ENCODE peak calls at places on chromosomes 4 and X, in nine cellular contexts. I is adrenal gland, Z is GM06990, F is HCT116, A is brain microvascular endothelial cell, B is body of pancreas, O is ovary, H is Peyer's patch, T is prostate gland. C is an unnamed sample. For H3K27me3, the result is how much of the 10 kb centered on the place peaks cover.

GRCh38 chrX:19889582-19890342 is 2.4 kb upstream of the SH3KBP1 start:
- DNase-seq in I (peak), Z (no peak), F (peak), A (peak), B (no peak), O (no peak), H (no peak), T (no peak), C (no peak)

GRCh38 chr4:190014771-190015537 is 12.1 kb downstream of the FRG2 start:
- DNase-seq in I (no peak), Z (no peak), F (no peak), A (no peak), B (no peak), O (no peak), H (no peak), T (no peak), C (no peak)

GRCh38 chrX:821311-822178 is 191.0 kb downstream of the SHOX start:
- DNase-seq in I (no peak), Z (no peak), F (no peak), A (no peak), B (no peak), O (no peak), H (no peak), T (no peak), C (no peak)

GRCh38 chr4:54077812-54078211 is 13.4 kb upstream of the CHIC2 start:
- DNase-seq in I (no peak), Z (no peak), F (no peak), A (peak), B (no peak), O (no peak), H (no peak), T (no peak), C (no peak)

GRCh38 chr4:3611778-3612177 is 79.6 kb upstream of the LRPAP1 start:
- DNase-seq in I (no peak), Z (no peak), F (no peak), A (no peak), B (no peak), O (no peak), H (peak), T (no peak), C (no peak)

GRCh38 chr4:89245459-89245858 is 62.1 kb downstream of the GPRIN3 start:
- DNase-seq in I (no peak), Z (no peak), F (no peak), A (no peak), B (peak), O (no peak), H (no peak), T (no peak), C (no peak)

GRCh38 chr4:82833696-82834313 is 35.2 kb upstream of the SCD5 start:
- DNase-seq in I (no peak), Z (no peak), F (no peak), A (peak), B (no peak), O (no peak), H (no peak), T (no peak), C (peak)

GRCh38 chr4:150130953-150131352 is 52.7 kb downstream of the DCLK2 start:
- DNase-seq in I (no peak), Z (no peak), F (no peak), A (peak), B (no peak), O (no peak), H (no peak), T (no peak), C (no peak)

GRCh38 chrX:110588853-110589252 is 206.8 kb downstream of the CHRDL1 start:
- DNase-seq in I (no peak), Z (no peak), F (no peak), A (no peak), B (no peak), O (no peak), H (no peak), T (no peak), C (no peak)

GRCh38 chrX:132491191-132491590 is 2.4 kb upstream of the MBNL3 start:
- DNase-seq in I (peak), Z (no peak), F (no peak), A (no peak), B (peak), O (no peak), H (no peak), T (no peak), C (no peak)

GRCh38 chrX:49089553-49089952 is 9.9 kb upstream of the WDR45 start:
- DNase-seq in I (no peak), Z (no peak), F (no peak), A (no peak), B (no peak), O (no peak), H (no peak), T (no peak), C (no peak)

GRCh38 chr4:72418458-72418857 is 150.6 kb downstream of the ADAMTS3 start:
- DNase-seq in I (peak), Z (no peak), F (no peak), A (peak), B (no peak), O (peak), H (no peak), T (no peak), C (no peak)

GRCh38 chr4:6270691-6271121 is 1.1 kb downstream of the WFS1 start:
- DNase-seq in I (no peak), Z (no peak), F (no peak), A (no peak), B (peak), O (peak), H (no peak), T (no peak), C (no peak)

GRCh38 chrX:17022205-17022604 is 75.7 kb downstream of the REPS2 start:
- DNase-seq in I (no peak), Z (no peak), F (no peak), A (peak), B (no peak), O (no peak), H (no peak), T (no peak), C (peak)

GRCh38 chr4:141056473-141056872 is 76.8 kb downstream of the RNF150 start:
- DNase-seq in I (no peak), Z (no peak), F (no peak), A (no peak), B (no peak), O (no peak), H (no peak), T (no peak), C (no peak)

DNA sequence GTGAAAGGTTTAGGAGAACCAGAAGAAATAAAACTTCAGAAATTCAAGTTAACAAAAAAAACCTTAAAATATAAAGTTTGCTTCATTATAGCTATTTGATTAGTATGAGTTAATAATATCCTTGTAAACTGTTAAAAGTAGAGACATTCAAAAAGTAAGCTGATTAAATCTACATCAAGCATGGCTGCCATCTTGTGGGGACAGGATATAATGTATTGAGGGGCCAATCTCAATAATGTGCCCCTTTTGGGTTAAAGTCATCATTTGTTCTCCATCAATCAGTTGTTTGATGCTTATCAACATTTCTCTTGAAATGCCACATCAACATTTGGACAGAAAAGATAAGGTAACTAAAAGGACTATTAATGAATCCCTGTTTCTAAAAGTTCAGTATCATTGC is 4.6 kb upstream of the GRID2 start:
- DNase-seq in I (no peak), Z (no peak), F (no peak), A (no peak), B (no peak), O (no peak), H (no peak), T (no peak), C (no peak)
- H3K27me3 ChIP-seq in I (under half), Z (under half), F (under half), A (under half), B (under half), O (under half), H (under half), T (under half), C (under half)

GRCh38 chrX:119605398-119605738 is 856 bp downstream of the NKRF start:
- DNase-seq in I (no peak), Z (no peak), F (no peak), A (no peak), B (no peak), O (peak), H (no peak), T (no peak), C (no peak)

GRCh38 chrX:119602701-119603255 is 3.4 kb downstream of the NKRF start:
- DNase-seq in I (no peak), Z (no peak), F (no peak), A (no peak), B (no peak), O (no peak), H (no peak), T (no peak), C (no peak)

GRCh38 chrX:119606508-119607389 is 525 bp upstream of the NKRF start:
- DNase-seq in I (peak), Z (no peak), F (peak), A (no peak), B (no peak), O (no peak), H (no peak), T (no peak), C (peak)

GRCh38 chrX:119605739-119606507 is at the start of gene NKRF:
- DNase-seq in I (peak), Z (peak), F (no peak), A (peak), B (peak), O (peak), H (peak), T (peak), C (no peak)

DNA sequence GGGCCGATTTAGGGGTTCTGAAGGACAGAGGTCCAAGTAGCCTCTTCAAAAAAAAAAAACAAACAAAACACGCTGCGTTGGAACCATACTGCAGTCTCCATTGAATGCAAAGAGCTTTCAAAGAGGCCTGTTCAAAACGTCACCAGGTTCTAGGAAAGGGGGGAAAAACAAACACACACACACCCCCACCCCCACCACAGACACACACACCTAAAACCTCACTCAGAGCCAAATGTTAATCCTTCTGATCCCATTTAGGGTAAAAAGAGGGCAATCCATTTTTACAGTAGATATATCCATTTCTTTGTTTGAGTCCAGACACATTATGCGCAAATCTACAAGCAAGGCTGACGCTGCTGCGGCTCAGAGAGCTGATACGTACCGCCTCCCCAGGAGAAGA is 1.4 kb downstream of the NKRF start:
- DNase-seq in I (no peak), Z (no peak), F (no peak), A (no peak), B (no peak), O (no peak), H (no peak), T (no peak), C (no peak)
- H3K4me3 ChIP-seq in I (no peak), Z (peak), F (peak), A (peak), B (no peak), O (peak), H (peak), T (no peak), C (peak)

GRCh38 chr4:17514865-17515264 is at the start of gene CLRN2:
- DNase-seq in I (no peak), Z (no peak), F (no peak), A (no peak), B (no peak), O (no peak), H (no peak), T (no peak), C (no peak)

GRCh38 chr4:17511041-17511949 is 595 bp downstream of the QDPR start:
- DNase-seq in I (peak), Z (peak), F (peak), A (peak), B (peak), O (peak), H (peak), T (peak), C (no peak)

GRCh38 chr4:17510582-17510981 is 1.3 kb downstream of the QDPR start:
- DNase-seq in I (no peak), Z (no peak), F (no peak), A (no peak), B (no peak), O (no peak), H (no peak), T (no peak), C (no peak)

GRCh38 chr4:17512973-17513665 is 1.2 kb upstream of the QDPR start:
- DNase-seq in I (no peak), Z (no peak), F (no peak), A (no peak), B (no peak), O (no peak), H (no peak), T (no peak), C (no peak)

DNA sequence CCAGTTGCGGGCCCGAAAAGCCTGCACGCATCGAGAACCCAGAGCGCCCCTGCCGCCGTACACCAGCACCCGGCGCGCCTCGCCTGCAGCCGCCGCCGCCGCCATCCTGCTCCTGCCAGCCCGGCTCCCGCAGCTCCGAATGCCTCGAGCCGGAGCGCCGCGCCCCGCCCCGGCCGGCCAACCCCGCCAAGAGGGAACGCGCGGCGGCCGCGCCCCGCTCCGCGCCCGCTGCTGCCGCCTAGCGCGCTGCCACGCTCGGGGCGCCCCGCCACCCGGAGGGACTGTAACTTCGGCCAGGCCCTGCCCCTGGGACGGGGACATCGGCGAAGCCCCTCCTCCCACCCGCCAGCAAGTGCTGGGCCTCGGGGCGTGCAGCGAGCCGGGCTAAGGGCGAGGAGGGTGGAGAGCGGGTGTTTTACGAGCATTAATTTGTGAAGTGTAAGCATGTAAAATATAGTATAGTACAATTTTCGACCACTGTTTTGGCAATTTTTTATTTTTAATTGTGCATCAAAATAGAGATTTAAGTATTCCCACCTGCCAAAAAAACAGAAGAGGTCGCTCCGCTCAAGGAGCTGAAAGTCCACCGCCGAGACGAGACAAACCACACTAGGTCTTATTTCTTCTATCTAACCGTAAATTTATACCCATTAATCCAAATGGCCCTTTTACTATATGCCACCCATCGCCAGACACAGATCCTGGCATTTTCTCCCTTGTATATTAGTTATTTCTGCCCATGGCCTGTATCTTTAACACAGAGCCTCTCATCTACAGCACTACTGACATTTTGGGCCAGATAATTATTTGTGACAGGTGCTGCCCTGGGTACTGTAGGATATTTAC is at the start of gene QDPR:
- DNase-seq in I (peak), Z (peak), F (peak), A (peak), B (peak), O (peak), H (peak), T (peak), C (peak)
- TF ChIP-seq CTCF in I (peak), Z (peak), F (peak), A (peak), B (peak), O (no peak), H (peak), T (peak), C (peak)

DNA sequence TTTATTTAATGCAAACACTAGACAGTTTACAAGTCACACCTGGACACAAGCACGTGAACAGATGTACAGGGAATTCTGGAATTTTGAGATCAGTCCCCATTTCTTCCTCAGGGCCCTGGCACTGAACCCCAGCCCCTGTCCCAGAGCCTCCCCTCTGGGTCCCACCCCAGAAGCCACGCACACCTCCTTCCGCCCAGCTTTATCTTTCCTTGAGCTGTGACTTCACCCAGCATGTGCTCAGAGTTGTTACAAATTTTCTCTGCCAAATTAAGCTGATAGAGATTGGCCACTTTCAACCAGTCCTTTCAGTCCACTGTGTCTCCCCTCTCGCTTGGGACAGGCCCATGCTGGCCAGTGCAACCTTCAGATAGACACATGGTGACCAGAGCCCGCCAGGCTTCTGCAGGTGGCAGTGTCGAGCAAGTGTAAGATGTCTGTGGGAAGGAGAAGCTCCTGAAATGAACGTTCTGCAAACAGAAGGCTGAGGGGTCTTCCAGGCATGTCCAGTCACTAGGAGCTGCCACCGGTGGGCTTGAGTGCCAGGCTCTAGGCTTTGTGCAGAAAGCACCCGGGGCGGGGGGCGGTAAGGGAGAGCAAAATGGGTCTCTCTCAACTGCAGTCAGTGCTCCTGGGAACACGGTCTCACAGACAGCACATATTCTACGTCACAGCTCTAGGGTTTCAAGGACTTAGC is 73.3 kb downstream of the MTMR1 start:
- DNase-seq in I (no peak), Z (no peak), F (no peak), A (no peak), B (no peak), O (no peak), H (no peak), T (no peak), C (no peak)
- H3K27me3 ChIP-seq in I (under half), Z (under half), F (under half), A (under half), B (under half), O (under half), H (under half), T (under half), C (under half)

GRCh38 chr4:67550491-67551256 is 5.4 kb upstream of the CENPC start:
- DNase-seq in I (no peak), Z (peak), F (no peak), A (no peak), B (no peak), O (no peak), H (no peak), T (no peak), C (no peak)
- H3K4me3 ChIP-seq in I (no peak), Z (peak), F (no peak), A (no peak), B (no peak), O (no peak), H (peak), T (no peak), C (no peak)

DNA sequence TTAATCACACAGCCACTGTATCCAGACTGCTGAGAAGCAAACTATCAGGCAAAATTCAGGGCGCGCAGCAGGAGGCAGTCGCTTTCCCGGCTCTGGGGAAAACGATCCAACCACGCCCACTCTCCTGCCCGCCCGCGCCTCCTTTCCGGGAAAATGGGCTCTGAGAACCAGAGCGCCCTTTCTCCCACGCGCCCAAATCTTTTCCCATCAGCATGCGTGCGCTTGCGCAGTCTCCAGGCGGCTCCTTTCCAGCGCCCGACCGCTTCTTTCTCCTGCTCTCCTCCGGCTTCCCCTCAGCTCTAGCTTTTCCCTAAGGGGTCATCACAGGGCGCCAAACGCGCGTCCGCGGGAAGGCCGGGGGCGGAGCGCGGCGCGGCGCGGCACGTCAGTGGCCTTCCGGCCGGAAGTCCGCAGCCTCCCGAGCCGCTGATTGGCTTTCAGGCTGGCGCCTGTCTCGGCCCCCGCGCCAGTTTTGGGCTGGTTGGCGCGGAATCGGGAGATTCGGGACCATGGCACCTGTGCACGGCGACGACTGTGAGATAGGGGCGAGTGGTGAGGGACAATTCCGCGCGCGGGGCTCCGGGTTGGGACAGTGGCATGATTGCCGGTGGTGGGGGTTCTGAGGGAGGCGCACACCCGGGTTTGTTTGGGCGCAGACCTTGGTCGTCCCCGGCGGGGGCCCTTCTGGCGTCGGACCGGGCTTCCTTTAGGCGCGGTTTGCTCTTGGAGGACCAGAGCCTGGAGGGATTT is at the start of gene POLA1:
- DNase-seq in I (peak), Z (peak), F (peak), A (peak), B (peak), O (peak), H (peak), T (peak), C (peak)
- TF ChIP-seq CTCF in I (no peak), Z (no peak), F (peak), A (peak), B (no peak), O (peak), H (no peak), T (peak), C (peak)

DNA sequence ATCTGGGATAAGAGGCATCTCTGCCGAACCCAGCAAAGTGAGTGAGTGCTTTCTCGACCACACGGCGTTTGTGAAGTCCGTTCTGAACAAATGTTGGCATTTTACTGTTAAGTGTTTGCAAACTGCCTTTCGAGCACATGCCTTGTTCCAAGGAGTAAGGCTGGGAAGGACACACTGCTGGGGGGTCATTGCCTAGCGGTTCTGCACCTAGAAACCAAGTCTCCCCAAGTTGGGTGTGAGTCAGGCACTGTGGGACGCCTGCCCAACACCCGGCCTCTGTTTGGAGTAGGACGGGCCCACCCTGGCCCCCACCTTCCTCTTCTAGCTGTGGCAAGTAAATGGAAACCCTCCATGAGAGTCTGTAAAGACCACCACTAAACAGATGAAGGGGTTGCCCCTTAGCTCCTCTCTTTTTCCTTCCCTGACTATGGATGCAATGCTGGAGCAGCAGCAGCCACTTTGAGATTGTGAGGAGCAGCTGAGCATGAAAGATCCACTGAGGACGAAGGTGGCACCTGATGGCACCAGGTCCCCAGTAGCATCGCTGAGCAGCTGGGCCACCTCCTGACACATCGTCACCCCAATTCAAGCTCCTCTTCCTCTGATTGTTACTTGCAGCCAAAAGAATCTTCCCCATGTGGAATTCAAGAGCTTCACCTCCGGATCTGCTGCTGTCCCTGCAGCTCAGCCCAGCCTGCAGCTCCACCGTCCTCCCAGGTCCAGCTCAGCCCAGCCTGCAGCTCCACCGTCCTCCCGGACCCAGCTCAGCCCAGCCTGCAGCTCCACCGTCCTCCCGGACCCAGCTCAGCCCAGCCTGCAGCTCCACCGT is 6.3 kb downstream of the CPLX1 start:
- DNase-seq in I (no peak), Z (no peak), F (no peak), A (no peak), B (no peak), O (no peak), H (no peak), T (no peak), C (no peak)
- H3K27me3 ChIP-seq in I (under half), Z (under half), F (under half), A (under half), B (under half), O (under half), H (under half), T (under half), C (half or more)

GRCh38 chrX:29662101-29662500 is 553.3 kb upstream of the MAGEB2 start:
- DNase-seq in I (no peak), Z (no peak), F (no peak), A (peak), B (no peak), O (no peak), H (no peak), T (no peak), C (peak)
- H3K4me3 ChIP-seq in I (no peak), Z (no peak), F (no peak), A (no peak), B (no peak), O (no peak), H (no peak), T (no peak), C (no peak)